ENCODE peak calls at places on chromosomes 16 and 17, in seven cellular contexts. One of them, this sample, is unnamed.

GRCh38 chr17:65137076-65137935 is at the start of gene RGS9:
- DNase-seq in CD4-positive, alpha-beta T cell: peak; percentile 80
- DNase-seq in activated CD8-positive, alpha-beta T cell treated with anti-CD3 and anti-CD28 coated beads for 36 hours: peak; percentile 84
- DNase-seq in mammary epithelial cell: peak; percentile 65
- DNase-seq in fibroblast of the aortic adventitia: peak; percentile 56
- DNase-seq in OCI-LY7: peak; percentile 88
- DNase-seq in tibial artery: peak; percentile 91
- DNase-seq in this sample: peak; percentile 87

GRCh38 chr16:48444574-48444973 is 59.4 kb upstream of the SIAH1 start:
- DNase-seq in CD4-positive, alpha-beta T cell: no peak
- DNase-seq in activated CD8-positive, alpha-beta T cell treated with anti-CD3 and anti-CD28 coated beads for 36 hours: no peak
- DNase-seq in mammary epithelial cell: peak; percentile 84
- DNase-seq in fibroblast of the aortic adventitia: peak; percentile 95
- DNase-seq in OCI-LY7: no peak
- DNase-seq in tibial artery: no peak
- DNase-seq in this sample: no peak

GRCh38 chr17:36153887-36154576 is 22.4 kb downstream of the TBC1D3B start:
- DNase-seq in CD4-positive, alpha-beta T cell: no peak
- DNase-seq in activated CD8-positive, alpha-beta T cell treated with anti-CD3 and anti-CD28 coated beads for 36 hours: peak; percentile 10
- DNase-seq in mammary epithelial cell: no peak
- DNase-seq in fibroblast of the aortic adventitia: no peak
- DNase-seq in OCI-LY7: no peak
- DNase-seq in tibial artery: no peak
- DNase-seq in this sample: no peak

GRCh38 chr17:83092186-83092585 is 12.8 kb downstream of the METRNL start:
- DNase-seq in CD4-positive, alpha-beta T cell: no peak
- DNase-seq in activated CD8-positive, alpha-beta T cell treated with anti-CD3 and anti-CD28 coated beads for 36 hours: no peak
- DNase-seq in mammary epithelial cell: no peak
- DNase-seq in fibroblast of the aortic adventitia: no peak
- DNase-seq in OCI-LY7: no peak
- DNase-seq in tibial artery: no peak
- DNase-seq in this sample: no peak

GRCh38 chr17:66625321-66625767 is 209.6 kb upstream of the CACNG5 start:
- DNase-seq in CD4-positive, alpha-beta T cell: no peak
- DNase-seq in activated CD8-positive, alpha-beta T cell treated with anti-CD3 and anti-CD28 coated beads for 36 hours: no peak
- DNase-seq in mammary epithelial cell: peak; percentile 19
- DNase-seq in fibroblast of the aortic adventitia: peak; percentile 58
- DNase-seq in OCI-LY7: peak; percentile 32
- DNase-seq in tibial artery: no peak
- DNase-seq in this sample: no peak

GRCh38 chr17:28268610-28269313 is 50.2 kb upstream of the TMEM97 start:
- DNase-seq in CD4-positive, alpha-beta T cell: no peak
- DNase-seq in activated CD8-positive, alpha-beta T cell treated with anti-CD3 and anti-CD28 coated beads for 36 hours: no peak
- DNase-seq in mammary epithelial cell: no peak
- DNase-seq in fibroblast of the aortic adventitia: no peak
- DNase-seq in OCI-LY7: no peak
- DNase-seq in tibial artery: no peak
- DNase-seq in this sample: no peak

GRCh38 chr16:31404353-31405064 is 11.4 kb downstream of the ITGAD start:
- DNase-seq in CD4-positive, alpha-beta T cell: no peak
- DNase-seq in activated CD8-positive, alpha-beta T cell treated with anti-CD3 and anti-CD28 coated beads for 36 hours: no peak
- DNase-seq in mammary epithelial cell: no peak
- DNase-seq in fibroblast of the aortic adventitia: peak; percentile 44
- DNase-seq in OCI-LY7: no peak
- DNase-seq in tibial artery: no peak
- DNase-seq in this sample: no peak

GRCh38 chr17:42675348-42675983 is 1.3 kb downstream of the PLEKHH3 start:
- DNase-seq in CD4-positive, alpha-beta T cell: no peak
- DNase-seq in activated CD8-positive, alpha-beta T cell treated with anti-CD3 and anti-CD28 coated beads for 36 hours: no peak
- DNase-seq in mammary epithelial cell: no peak
- DNase-seq in fibroblast of the aortic adventitia: no peak
- DNase-seq in OCI-LY7: peak; percentile 33
- DNase-seq in tibial artery: peak; percentile 85
- DNase-seq in this sample: no peak

GRCh38 chr16:88985521-88985920 is 8.5 kb upstream of the CBFA2T3 start:
- DNase-seq in CD4-positive, alpha-beta T cell: no peak
- DNase-seq in activated CD8-positive, alpha-beta T cell treated with anti-CD3 and anti-CD28 coated beads for 36 hours: no peak
- DNase-seq in mammary epithelial cell: no peak
- DNase-seq in fibroblast of the aortic adventitia: no peak
- DNase-seq in OCI-LY7: no peak
- DNase-seq in tibial artery: no peak
- DNase-seq in this sample: no peak

GRCh38 chr17:38918916-38919315 is 6.5 kb upstream of the LASP1NB start:
- DNase-seq in CD4-positive, alpha-beta T cell: no peak
- DNase-seq in activated CD8-positive, alpha-beta T cell treated with anti-CD3 and anti-CD28 coated beads for 36 hours: no peak
- DNase-seq in mammary epithelial cell: no peak
- DNase-seq in fibroblast of the aortic adventitia: no peak
- DNase-seq in OCI-LY7: no peak
- DNase-seq in tibial artery: no peak
- DNase-seq in this sample: no peak

GRCh38 chr17:38915639-38915995 is 9.8 kb upstream of the LASP1NB start:
- DNase-seq in CD4-positive, alpha-beta T cell: no peak
- DNase-seq in activated CD8-positive, alpha-beta T cell treated with anti-CD3 and anti-CD28 coated beads for 36 hours: no peak
- DNase-seq in mammary epithelial cell: no peak
- DNase-seq in fibroblast of the aortic adventitia: no peak
- DNase-seq in OCI-LY7: no peak
- DNase-seq in tibial artery: no peak
- DNase-seq in this sample: peak; percentile 54

GRCh38 chr17:38916771-38917170 is 8.6 kb upstream of the LASP1NB start:
- DNase-seq in CD4-positive, alpha-beta T cell: no peak
- DNase-seq in activated CD8-positive, alpha-beta T cell treated with anti-CD3 and anti-CD28 coated beads for 36 hours: no peak
- DNase-seq in mammary epithelial cell: no peak
- DNase-seq in fibroblast of the aortic adventitia: no peak
- DNase-seq in OCI-LY7: no peak
- DNase-seq in tibial artery: peak; percentile 48
- DNase-seq in this sample: peak; percentile 31

GRCh38 chr17:38918129-38918913 is 7.1 kb upstream of the LASP1NB start:
- DNase-seq in CD4-positive, alpha-beta T cell: no peak
- DNase-seq in activated CD8-positive, alpha-beta T cell treated with anti-CD3 and anti-CD28 coated beads for 36 hours: no peak
- DNase-seq in mammary epithelial cell: no peak
- DNase-seq in fibroblast of the aortic adventitia: no peak
- DNase-seq in OCI-LY7: no peak
- DNase-seq in tibial artery: no peak
- DNase-seq in this sample: no peak

GRCh38 chr17:38917259-38917658 is 8.2 kb upstream of the LASP1NB start:
- DNase-seq in CD4-positive, alpha-beta T cell: no peak
- DNase-seq in activated CD8-positive, alpha-beta T cell treated with anti-CD3 and anti-CD28 coated beads for 36 hours: no peak
- DNase-seq in mammary epithelial cell: no peak
- DNase-seq in fibroblast of the aortic adventitia: no peak
- DNase-seq in OCI-LY7: peak; percentile 25
- DNase-seq in tibial artery: no peak
- DNase-seq in this sample: peak; percentile 13
- TF ChIP-seq CTCF in CD4-positive, alpha-beta T cell: no peak
- TF ChIP-seq CTCF in activated CD8-positive, alpha-beta T cell treated with anti-CD3 and anti-CD28 coated beads for 36 hours: no peak
- TF ChIP-seq CTCF in mammary epithelial cell: no peak
- TF ChIP-seq CTCF in fibroblast of the aortic adventitia: no peak
- TF ChIP-seq CTCF in OCI-LY7: peak; percentile 70
- TF ChIP-seq CTCF in tibial artery: no peak
- TF ChIP-seq CTCF in this sample: no peak

DNA sequence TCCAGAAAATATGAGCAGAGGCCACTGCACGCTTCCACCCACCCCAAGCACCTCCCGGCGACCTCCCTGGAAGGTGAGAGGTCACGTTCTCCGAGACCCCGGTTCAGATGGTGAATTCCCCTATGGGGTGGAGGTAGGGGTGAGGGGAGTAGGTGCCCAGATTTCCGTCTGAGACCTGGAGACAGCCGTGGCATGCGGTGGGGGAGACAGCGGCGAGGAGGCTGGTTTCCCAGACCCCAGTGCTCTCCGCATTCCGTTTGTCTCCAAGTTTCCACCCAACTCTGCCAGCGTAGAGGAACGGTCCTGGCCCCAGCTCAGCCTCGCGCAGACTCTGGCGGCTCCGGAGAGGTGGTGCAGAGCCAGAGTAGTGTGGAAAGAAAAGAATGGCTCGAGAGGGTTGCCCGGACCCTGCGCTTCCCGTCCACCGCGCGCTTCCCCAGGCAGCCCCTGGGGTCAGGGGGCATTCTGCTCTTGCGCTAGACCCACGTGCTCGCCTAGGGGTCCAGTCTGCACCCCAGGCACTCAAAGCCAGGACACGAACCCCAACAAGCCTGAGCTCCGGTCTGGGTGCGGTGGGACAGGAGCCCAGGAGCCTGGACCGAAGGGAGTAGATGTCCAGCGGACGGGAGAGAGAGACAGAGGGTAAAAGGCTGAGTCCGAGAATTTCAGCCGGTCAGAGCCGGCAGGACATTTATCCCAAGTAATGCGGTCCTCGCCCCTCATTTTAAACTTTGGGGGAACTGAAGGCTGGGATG is 3.9 kb downstream of the PMP22 start:
- DNase-seq in CD4-positive, alpha-beta T cell: no peak
- DNase-seq in activated CD8-positive, alpha-beta T cell treated with anti-CD3 and anti-CD28 coated beads for 36 hours: peak; percentile 14
- DNase-seq in mammary epithelial cell: peak; percentile 54
- DNase-seq in fibroblast of the aortic adventitia: peak; percentile 63
- DNase-seq in OCI-LY7: no peak
- DNase-seq in tibial artery: peak; percentile 78
- DNase-seq in this sample: peak; percentile 78
- TF ChIP-seq CTCF in CD4-positive, alpha-beta T cell: no peak
- TF ChIP-seq CTCF in activated CD8-positive, alpha-beta T cell treated with anti-CD3 and anti-CD28 coated beads for 36 hours: peak; percentile 15
- TF ChIP-seq CTCF in mammary epithelial cell: no peak
- TF ChIP-seq CTCF in fibroblast of the aortic adventitia: peak; percentile 54
- TF ChIP-seq CTCF in OCI-LY7: no peak
- TF ChIP-seq CTCF in tibial artery: no peak
- TF ChIP-seq CTCF in this sample: peak; percentile 61

GRCh38 chr16:85327731-85328664 is 215.7 kb upstream of the CIBAR2 start:
- DNase-seq in CD4-positive, alpha-beta T cell: no peak
- DNase-seq in activated CD8-positive, alpha-beta T cell treated with anti-CD3 and anti-CD28 coated beads for 36 hours: no peak
- DNase-seq in mammary epithelial cell: no peak
- DNase-seq in fibroblast of the aortic adventitia: no peak
- DNase-seq in OCI-LY7: no peak
- DNase-seq in tibial artery: no peak
- DNase-seq in this sample: no peak
- TF ChIP-seq CTCF in CD4-positive, alpha-beta T cell: no peak
- TF ChIP-seq CTCF in activated CD8-positive, alpha-beta T cell treated with anti-CD3 and anti-CD28 coated beads for 36 hours: no peak
- TF ChIP-seq CTCF in mammary epithelial cell: no peak
- TF ChIP-seq CTCF in fibroblast of the aortic adventitia: no peak
- TF ChIP-seq CTCF in OCI-LY7: no peak
- TF ChIP-seq CTCF in tibial artery: no peak
- TF ChIP-seq CTCF in this sample: no peak

GRCh38 chr17:19320876-19321275 is 41.6 kb downstream of the B9D1 start:
- DNase-seq in CD4-positive, alpha-beta T cell: no peak
- DNase-seq in activated CD8-positive, alpha-beta T cell treated with anti-CD3 and anti-CD28 coated beads for 36 hours: no peak
- DNase-seq in mammary epithelial cell: no peak
- DNase-seq in fibroblast of the aortic adventitia: no peak
- DNase-seq in OCI-LY7: no peak
- DNase-seq in tibial artery: no peak
- DNase-seq in this sample: no peak

GRCh38 chr17:19322861-19323260 is 39.7 kb downstream of the B9D1 start:
- DNase-seq in CD4-positive, alpha-beta T cell: no peak
- DNase-seq in activated CD8-positive, alpha-beta T cell treated with anti-CD3 and anti-CD28 coated beads for 36 hours: no peak
- DNase-seq in mammary epithelial cell: no peak
- DNase-seq in fibroblast of the aortic adventitia: no peak
- DNase-seq in OCI-LY7: no peak
- DNase-seq in tibial artery: peak; percentile 47
- DNase-seq in this sample: no peak

GRCh38 chr17:19322129-19322505 is 40.4 kb downstream of the B9D1 start:
- DNase-seq in CD4-positive, alpha-beta T cell: no peak
- DNase-seq in activated CD8-positive, alpha-beta T cell treated with anti-CD3 and anti-CD28 coated beads for 36 hours: no peak
- DNase-seq in mammary epithelial cell: no peak
- DNase-seq in fibroblast of the aortic adventitia: no peak
- DNase-seq in OCI-LY7: no peak
- DNase-seq in tibial artery: peak; percentile 17
- DNase-seq in this sample: no peak

GRCh38 chr17:19319771-19320505 is 42.6 kb downstream of the B9D1 start:
- DNase-seq in CD4-positive, alpha-beta T cell: no peak
- DNase-seq in activated CD8-positive, alpha-beta T cell treated with anti-CD3 and anti-CD28 coated beads for 36 hours: no peak
- DNase-seq in mammary epithelial cell: no peak
- DNase-seq in fibroblast of the aortic adventitia: no peak
- DNase-seq in OCI-LY7: no peak
- DNase-seq in tibial artery: no peak
- DNase-seq in this sample: no peak

GRCh38 chr17:19321481-19322128 is 40.9 kb downstream of the B9D1 start:
- DNase-seq in CD4-positive, alpha-beta T cell: no peak
- DNase-seq in activated CD8-positive, alpha-beta T cell treated with anti-CD3 and anti-CD28 coated beads for 36 hours: no peak
- DNase-seq in mammary epithelial cell: no peak
- DNase-seq in fibroblast of the aortic adventitia: no peak
- DNase-seq in OCI-LY7: no peak
- DNase-seq in tibial artery: peak; percentile 45
- DNase-seq in this sample: no peak
- TF ChIP-seq CTCF in CD4-positive, alpha-beta T cell: no peak
- TF ChIP-seq CTCF in activated CD8-positive, alpha-beta T cell treated with anti-CD3 and anti-CD28 coated beads for 36 hours: no peak
- TF ChIP-seq CTCF in mammary epithelial cell: no peak
- TF ChIP-seq CTCF in fibroblast of the aortic adventitia: peak; percentile 8
- TF ChIP-seq CTCF in OCI-LY7: peak; percentile 52
- TF ChIP-seq CTCF in tibial artery: no peak
- TF ChIP-seq CTCF in this sample: no peak

DNA sequence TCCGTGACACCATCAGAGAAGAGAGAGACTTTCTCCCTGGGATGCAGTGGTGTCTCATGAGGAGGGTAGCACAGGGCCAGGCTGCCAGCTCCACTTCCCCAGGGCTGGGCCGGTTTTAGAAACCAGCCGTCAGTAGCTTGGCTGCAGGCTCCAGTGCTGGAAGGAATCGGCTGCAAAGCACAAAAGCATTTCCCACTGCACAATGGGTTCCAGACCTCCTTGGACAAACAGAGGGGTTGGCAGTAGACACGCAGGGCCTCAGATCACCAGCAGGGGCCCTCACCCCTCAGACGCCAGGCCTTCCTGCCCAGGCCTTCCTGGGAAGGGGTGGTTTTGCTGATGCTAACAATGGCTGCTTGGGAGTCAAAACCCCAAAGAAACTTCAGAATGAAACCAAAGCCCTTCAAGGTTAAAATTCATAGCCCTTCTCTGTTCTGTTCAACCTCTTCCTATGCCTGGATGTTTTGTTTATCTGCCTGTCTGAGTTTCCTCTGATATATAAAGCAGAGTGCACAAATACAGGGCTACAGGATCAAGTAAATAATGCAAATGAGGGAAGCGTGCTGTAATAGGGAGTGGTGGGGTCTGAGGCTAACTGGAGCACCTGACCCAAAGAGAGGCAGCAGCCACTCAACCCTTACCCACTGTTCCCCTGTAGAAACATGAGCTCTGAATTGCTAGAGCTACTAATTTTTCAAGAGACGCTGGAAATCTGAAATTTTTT is 26.2 kb downstream of the TEKT5 start:
- DNase-seq in CD4-positive, alpha-beta T cell: no peak
- DNase-seq in activated CD8-positive, alpha-beta T cell treated with anti-CD3 and anti-CD28 coated beads for 36 hours: peak; percentile 19
- DNase-seq in mammary epithelial cell: no peak
- DNase-seq in fibroblast of the aortic adventitia: peak; percentile 19
- DNase-seq in OCI-LY7: peak; percentile 21
- DNase-seq in tibial artery: no peak
- DNase-seq in this sample: no peak
- TF ChIP-seq CTCF in CD4-positive, alpha-beta T cell: no peak
- TF ChIP-seq CTCF in activated CD8-positive, alpha-beta T cell treated with anti-CD3 and anti-CD28 coated beads for 36 hours: peak; percentile 60
- TF ChIP-seq CTCF in mammary epithelial cell: peak; percentile 62
- TF ChIP-seq CTCF in fibroblast of the aortic adventitia: peak; percentile 55
- TF ChIP-seq CTCF in OCI-LY7: peak; percentile 72
- TF ChIP-seq CTCF in tibial artery: no peak
- TF ChIP-seq CTCF in this sample: peak; percentile 64

GRCh38 chr16:324201-324450 is 28.4 kb downstream of the AXIN1 start:
- DNase-seq in CD4-positive, alpha-beta T cell: no peak
- DNase-seq in activated CD8-positive, alpha-beta T cell treated with anti-CD3 and anti-CD28 coated beads for 36 hours: no peak
- DNase-seq in mammary epithelial cell: no peak
- DNase-seq in fibroblast of the aortic adventitia: no peak
- DNase-seq in OCI-LY7: no peak
- DNase-seq in tibial artery: no peak
- DNase-seq in this sample: no peak
- TF ChIP-seq CTCF in CD4-positive, alpha-beta T cell: no peak
- TF ChIP-seq CTCF in activated CD8-positive, alpha-beta T cell treated with anti-CD3 and anti-CD28 coated beads for 36 hours: no peak
- TF ChIP-seq CTCF in mammary epithelial cell: no peak
- TF ChIP-seq CTCF in fibroblast of the aortic adventitia: no peak
- TF ChIP-seq CTCF in OCI-LY7: no peak
- TF ChIP-seq CTCF in tibial artery: no peak
- TF ChIP-seq CTCF in this sample: no peak